ENCODE peak calls at places on chromosome 4, in seven cellular contexts. A, Q, H, O, Z, L and P are unnamed samples. For H3K36me3 and H3K4me1, the result is how much of the 10 kb centered on the place peaks cover.

GRCh38 chr4:81826336-81826735 is 354.6 kb upstream of the RASGEF1B start:
- DNase-seq in A (no peak), Q (no peak), H (no peak), O (no peak), Z (no peak), L (no peak), P (no peak)

GRCh38 chr4:13766722-13767495 is 139.4 kb upstream of the BOD1L1 start:
- DNase-seq in A (no peak), Q (no peak), H (no peak), O (no peak), Z (no peak), L (no peak), P (no peak)

GRCh38 chr4:633406-633805 is 8.0 kb downstream of the PDE6B start:
- DNase-seq in A (no peak), Q (no peak), H (no peak), O (no peak), Z (no peak), L (no peak), P (no peak)

GRCh38 chr4:146273204-146273901 is 59.0 kb downstream of the REELD1 start:
- DNase-seq in A (no peak), Q (no peak), H (no peak), O (no peak), Z (no peak), L (no peak), P (no peak)

GRCh38 chr4:106628616-106629606 is 260.3 kb upstream of the GIMD1 start:
- DNase-seq in A (no peak), Q (no peak), H (no peak), O (no peak), Z (no peak), L (no peak), P (no peak)

GRCh38 chr4:48367016-48367415 is 25.7 kb downstream of the SLAIN2 start:
- DNase-seq in A (no peak), Q (peak), H (no peak), O (no peak), Z (no peak), L (no peak), P (no peak)

GRCh38 chr4:3770323-3771166 is 4.4 kb downstream of the ADRA2C start:
- DNase-seq in A (no peak), Q (no peak), H (peak), O (no peak), Z (no peak), L (no peak), P (no peak)

GRCh38 chr4:76956961-76957738 is 7.6 kb downstream of the SEPTIN11 start:
- DNase-seq in A (no peak), Q (peak), H (no peak), O (no peak), Z (no peak), L (no peak), P (no peak)

GRCh38 chr4:119729815-119730643 is 101.4 kb upstream of the PDE5A start:
- DNase-seq in A (no peak), Q (peak), H (no peak), O (peak), Z (peak), L (no peak), P (peak)

GRCh38 chr4:38024203-38024504 is 64.0 kb downstream of the PTTG2 start:
- DNase-seq in A (peak), Q (no peak), H (no peak), O (no peak), Z (no peak), L (no peak), P (peak)

GRCh38 chr4:38025665-38026064 is 65.5 kb downstream of the PTTG2 start:
- DNase-seq in A (peak), Q (peak), H (no peak), O (no peak), Z (no peak), L (no peak), P (no peak)

GRCh38 chr4:38021751-38022150 is 61.6 kb downstream of the PTTG2 start:
- DNase-seq in A (no peak), Q (no peak), H (no peak), O (no peak), Z (no peak), L (no peak), P (no peak)

GRCh38 chr4:38026138-38026740 is 66.0 kb downstream of the PTTG2 start:
- DNase-seq in A (no peak), Q (no peak), H (no peak), O (no peak), Z (no peak), L (no peak), P (peak)

GRCh38 chr4:38023347-38024202 is 63.4 kb downstream of the PTTG2 start:
- DNase-seq in A (no peak), Q (no peak), H (no peak), O (no peak), Z (no peak), L (no peak), P (no peak)
- H3K36me3 ChIP-seq in A (under half), Q (under half), H (under half), O (under half), Z (under half), L (under half), P (under half)

DNA sequence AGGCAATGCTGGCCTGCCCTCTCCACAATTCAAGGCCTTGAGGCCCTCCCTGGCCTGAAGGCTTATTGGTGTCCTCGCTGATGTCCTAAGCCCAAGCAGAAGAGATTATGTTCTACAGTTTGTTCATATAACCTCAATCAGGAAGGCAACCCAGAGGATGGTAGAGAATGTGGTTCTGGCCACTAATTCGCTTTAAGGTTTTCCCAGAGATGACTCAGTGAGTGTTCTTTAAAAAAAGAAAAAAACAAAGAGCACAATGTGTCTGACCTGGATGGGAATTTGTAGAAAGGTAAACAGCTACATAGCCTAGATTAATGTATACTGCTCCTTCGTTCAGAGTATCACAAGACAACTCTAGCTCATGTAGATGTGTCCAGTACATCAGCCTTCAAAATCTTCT is 66.0 kb downstream of the MANBA start:
- DNase-seq in A (no peak), Q (no peak), H (no peak), O (no peak), Z (no peak), L (no peak), P (no peak)
- H3K4me1 ChIP-seq in A (under half), Q (under half), H (under half), O (under half), Z (under half), L (under half), P (under half)

GRCh38 chr4:64158648-64159326 is 250.5 kb downstream of the TECRL start:
- DNase-seq in A (peak), Q (peak), H (peak), O (peak), Z (no peak), L (no peak), P (no peak)
- H3K4me3 ChIP-seq in A (no peak), Q (no peak), H (no peak), O (no peak), Z (no peak), L (no peak), P (no peak)

DNA sequence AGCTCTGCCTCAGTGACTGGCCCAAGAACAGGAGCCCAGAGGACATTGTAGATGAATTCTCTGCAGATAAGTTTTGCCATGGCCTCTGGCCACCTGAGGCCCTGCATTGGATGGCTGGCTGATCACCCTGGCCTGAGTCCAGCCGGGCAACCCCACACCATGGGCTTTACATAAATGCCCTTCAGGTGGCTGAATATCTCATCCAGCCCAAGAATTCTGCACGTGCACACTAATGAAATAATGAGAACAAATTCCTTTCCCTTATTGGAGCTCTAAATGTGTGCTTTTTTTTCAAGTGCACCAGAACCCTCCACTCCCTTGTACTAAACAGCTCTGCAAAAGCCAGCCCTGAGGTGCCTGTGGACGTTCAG is 65.7 kb downstream of the IRF2 start:
- DNase-seq in A (no peak), Q (no peak), H (no peak), O (no peak), Z (no peak), L (no peak), P (no peak)
- H3K36me3 ChIP-seq in A (under half), Q (under half), H (under half), O (under half), Z (half or more), L (under half), P (under half)

DNA sequence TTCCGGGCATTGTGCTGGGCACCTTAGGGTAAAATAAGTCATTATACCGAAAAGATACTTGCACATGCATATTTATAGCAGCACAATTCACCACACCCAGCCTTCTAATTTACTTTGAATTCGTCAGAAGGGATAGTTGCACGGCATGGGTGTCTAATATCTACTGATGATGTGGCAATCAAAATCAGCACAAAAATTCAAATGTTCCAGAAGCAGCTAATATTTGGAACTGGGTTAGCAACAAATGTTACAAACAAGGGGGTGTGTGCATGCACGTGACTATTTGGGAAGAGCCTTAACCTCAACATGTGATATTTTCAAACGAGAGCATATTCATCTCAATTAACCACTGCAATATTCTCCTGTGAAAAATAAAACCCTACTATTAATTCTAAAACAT is 79.7 kb upstream of the PRSS48 start:
- DNase-seq in A (no peak), Q (no peak), H (no peak), O (peak), Z (no peak), L (no peak), P (no peak)
- H3K4me1 ChIP-seq in A (under half), Q (under half), H (under half), O (half or more), Z (under half), L (under half), P (under half)